ENCODE peak calls at places on chromosomes 7 and 10, in six cellular contexts. Z is K562, Q is HepG2, I is GM12878, S is GM12891, C is H1. D is an unnamed sample.

GRCh38 chr10:58963101-58963534 is 213.3 kb upstream of the PHYHIPL start:
- DNase-seq in I (no peak), Q (peak; percentile 70), S (no peak), C (peak; percentile 68), Z (peak; percentile 18), D (no peak)

GRCh38 chr10:94211187-94211529 is 151.6 kb downstream of the NOC3L start:
- DNase-seq in Q (no peak), I (no peak), C (no peak), S (no peak), Z (no peak), D (no peak)

GRCh38 chr7:48035301-48035966 is at the start of gene C7orf57:
- DNase-seq in Q (peak; percentile 54), C (peak; percentile 94), S (peak; percentile 87), I (no peak), Z (no peak), D (peak; percentile 72)

GRCh38 chr10:95325863-95326262 is 35.1 kb upstream of the PDLIM1 start:
- DNase-seq in C (no peak), S (no peak), Q (no peak), Z (no peak), I (no peak), D (no peak)

GRCh38 chr7:87316846-87317545 is 28.5 kb upstream of the CROT start:
- DNase-seq in S (no peak), Q (peak; percentile 11), Z (no peak), C (no peak), I (no peak), D (no peak)

GRCh38 chr7:108066486-108066885 is 63.5 kb upstream of the LAMB1 start:
- DNase-seq in Z (no peak), C (no peak), S (no peak), I (no peak), Q (peak; percentile 38), D (no peak)

GRCh38 chr7:31896929-31897328 is 173.3 kb downstream of the PDE1C start:
- DNase-seq in C (no peak), Q (no peak), Z (no peak), S (no peak), I (no peak), D (no peak)

GRCh38 chr10:80860719-80861118 is 323.0 kb downstream of the SH2D4B start:
- DNase-seq in Z (no peak), S (no peak), I (no peak), Q (no peak), C (no peak), D (no peak)

GRCh38 chr10:122490268-122490667 is 28.9 kb downstream of the HTRA1 start:
- DNase-seq in I (no peak), S (no peak), Z (no peak), C (no peak), Q (no peak), D (no peak)

GRCh38 chr10:30433286-30433778 is 652 bp upstream of the MAP3K8 start:
- DNase-seq in C (peak; percentile 80), Q (peak; percentile 77), S (no peak), I (no peak), Z (peak; percentile 25), D (no peak)
- TF ChIP-seq POLR2A in C (peak; percentile 80), Q (no peak), S (peak; percentile 77), I (peak; percentile 3), Z (no peak), D (no peak)

GRCh38 chr7:145732521-145732920 is 384.1 kb upstream of the CNTNAP2 start:
- DNase-seq in C (no peak), S (no peak), I (no peak), Z (no peak), Q (no peak), D (no peak)

DNA sequence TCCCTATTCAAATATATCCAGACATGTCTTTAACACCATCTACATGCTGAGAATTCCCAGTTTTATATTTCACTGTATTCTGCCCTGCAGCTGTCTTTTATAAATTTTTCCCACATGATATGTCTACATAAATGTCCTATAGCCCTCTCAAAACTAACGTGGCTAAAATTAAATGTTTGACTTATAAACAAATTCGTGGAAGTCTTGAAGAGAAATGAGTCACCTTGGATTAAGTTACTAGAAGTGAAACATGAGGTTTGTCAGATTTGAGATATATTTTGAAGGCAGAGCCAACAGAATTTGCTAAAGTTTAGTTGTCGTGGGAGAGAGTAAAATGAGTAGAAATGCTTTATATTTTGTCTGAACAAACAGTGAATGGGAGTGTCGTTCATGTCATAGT is 386.9 kb upstream of the CNTNAP2 start:
- DNase-seq in S (no peak), Z (no peak), I (no peak), C (no peak), Q (no peak), D (no peak)
- TF ChIP-seq POLR2AphosphoS5 in S (no peak), Z (no peak), I (no peak), C (no peak), Q (no peak), D (no peak)

GRCh38 chr10:34216348-34216908 is 598.7 kb downstream of the PARD3 start:
- DNase-seq in Z (no peak), I (no peak), S (no peak), C (no peak), Q (peak; percentile 76), D (no peak)

GRCh38 chr10:34223658-34224057 is 591.4 kb downstream of the PARD3 start:
- DNase-seq in S (no peak), Q (no peak), I (no peak), Z (no peak), C (no peak), D (no peak)

GRCh38 chr10:34222359-34222758 is 592.7 kb downstream of the PARD3 start:
- DNase-seq in Q (no peak), C (no peak), Z (no peak), I (no peak), S (no peak), D (no peak)

GRCh38 chr10:34217524-34217923 is 597.6 kb downstream of the PARD3 start:
- DNase-seq in Q (no peak), Z (no peak), C (no peak), I (no peak), S (no peak), D (no peak)

GRCh38 chr10:34219860-34220518 is 595.1 kb downstream of the PARD3 start:
- DNase-seq in I (no peak), Z (no peak), S (no peak), Q (no peak), C (no peak), D (no peak)
- TF ChIP-seq TAF1 in I (no peak), Z (no peak), S (no peak), Q (no peak), C (no peak), D (no peak)

DNA sequence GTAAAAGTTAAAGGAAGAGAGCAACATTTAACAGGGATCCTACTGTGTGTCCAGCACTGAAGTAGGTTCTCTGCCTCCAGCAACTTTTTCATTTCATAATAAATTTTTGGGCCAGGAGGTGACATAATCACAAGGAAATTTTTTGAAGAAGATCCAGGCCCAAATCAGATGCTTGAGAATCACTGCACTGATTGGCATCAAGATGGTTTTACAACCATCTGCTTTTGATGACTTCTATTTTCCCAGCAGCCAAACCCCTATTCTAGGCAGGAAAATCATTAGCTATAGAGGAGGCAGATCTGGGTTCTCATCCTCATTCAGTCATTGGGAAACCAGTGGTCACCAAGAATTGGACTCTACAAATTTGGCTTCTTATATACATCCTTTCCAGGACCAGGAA is 79.0 kb downstream of the ARL4A start:
- DNase-seq in S (no peak), I (no peak), C (no peak), Z (no peak), Q (no peak), D (no peak)
- TF ChIP-seq POLR2A in S (no peak), I (no peak), C (no peak), Z (no peak), Q (no peak), D (no peak)

GRCh38 chr7:55120501-55121198 is 101.8 kb downstream of the EGFR start:
- DNase-seq in I (no peak), S (no peak), Q (no peak), Z (no peak), C (no peak), D (no peak)
- TF ChIP-seq POLR2AphosphoS5 in I (no peak), S (no peak), Q (no peak), Z (no peak), C (no peak), D (no peak)

DNA sequence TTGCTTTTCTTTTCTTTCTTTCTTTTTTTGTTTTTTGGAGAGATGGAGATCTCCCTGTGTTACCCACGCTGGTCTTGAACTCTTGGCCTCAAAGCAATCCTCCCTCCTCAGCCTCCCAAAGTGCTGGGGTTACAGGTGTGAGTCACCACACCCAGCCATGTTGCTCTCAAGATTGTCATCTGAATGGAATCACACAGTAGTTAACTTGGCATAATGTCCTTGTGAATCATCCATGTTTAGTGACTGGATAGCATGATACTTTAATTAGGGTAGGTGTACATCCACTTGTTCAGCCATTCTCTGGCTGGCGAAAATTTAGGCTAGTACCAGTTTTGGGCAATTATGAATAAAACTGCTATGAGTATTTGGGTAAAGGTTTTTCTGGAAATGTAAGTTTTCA is 15.4 kb upstream of the GRB10 start:
- DNase-seq in Z (no peak), C (no peak), S (no peak), I (no peak), Q (no peak), D (no peak)
- TF ChIP-seq TAF1 in Z (no peak), C (no peak), S (no peak), I (no peak), Q (no peak), D (no peak)

GRCh38 chr10:15167411-15168295 is 840 bp downstream of the NMT2 start:
- DNase-seq in I (no peak), S (peak; percentile 33), Q (peak; percentile 47), C (peak; percentile 83), Z (peak; percentile 20), D (peak; percentile 34)
- TF ChIP-seq POLR2A in I (no peak), S (no peak), Q (no peak), C (no peak), Z (no peak), D (no peak)

GRCh38 chr7:55486991-55487390 is 85.3 kb downstream of the VOPP1 start:
- DNase-seq in I (no peak), S (no peak), Z (no peak), Q (no peak), C (no peak), D (no peak)
- TF ChIP-seq POLR2AphosphoS5 in I (no peak), S (no peak), Z (no peak), Q (no peak), C (no peak), D (no peak)

DNA sequence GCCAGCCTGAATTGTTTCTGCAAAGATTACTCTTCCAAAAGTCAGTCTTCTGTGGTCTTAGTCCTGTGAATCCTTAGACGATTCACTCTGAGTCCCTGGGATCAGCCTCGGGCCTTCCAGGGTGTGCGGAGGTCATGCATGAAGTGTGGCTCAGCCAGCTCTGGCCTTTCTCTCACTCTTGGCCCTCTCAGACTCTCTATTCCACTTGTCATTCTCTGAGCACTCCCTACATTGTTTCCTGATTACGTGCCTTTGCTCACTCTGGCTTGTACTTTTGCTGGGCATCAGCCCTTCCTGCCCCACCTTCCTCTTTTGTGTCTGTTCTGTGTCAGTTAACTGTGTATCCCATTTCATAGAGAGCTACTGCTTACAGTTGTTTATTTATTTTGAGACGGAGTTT is 36.0 kb downstream of the CCNY start:
- DNase-seq in Q (no peak), Z (no peak), S (no peak), I (no peak), C (no peak), D (no peak)
- TF ChIP-seq TAF1 in Q (no peak), Z (no peak), S (no peak), I (no peak), C (no peak), D (no peak)

D was measured in GM12892.